ENCODE peak calls at places on chromosomes 1 and 21, in seven cellular contexts. W is left lung; Z is T-helper 17 cell; B is stimulated activated naive B cell treated with anti-CD40 and anti-IgM and Interleukin-4, amounts not matched to agents 10 μg/mL and 1 μg/mL and 100 μg/mL, for 72 hours; T is pancreas; I is stimulated activated effector memory CD8-positive, alpha-beta T cell treated with anti-CD3 and anti-CD28 coated beads, Interleukin-12 subunit alpha, Interleukin-12 subunit beta, amount 100 ng/mL, for 72 hours; V is activated T-cell treated with anti-CD3 and anti-CD28 coated beads, Interleukin-2, amount 50 U/mL, for 4 hours. G is an unnamed sample.

GRCh38 chr1:35211113-35211399 is 18.1 kb upstream of the SFPQ start:
- ATAC-seq in T (no peak), V (no peak), W (no peak), I (no peak), B (no peak), Z (no peak), G (no peak)

GRCh38 chr21:44548922-44549321 is 2.4 kb downstream of the KRTAP10-2 start:
- ATAC-seq in T (no peak), I (no peak), V (no peak), W (peak; percentile 47), Z (no peak), B (no peak), G (no peak)

GRCh38 chr1:110083453-110084225 is 13.2 kb upstream of the ALX3 start:
- ATAC-seq in I (no peak), W (peak; percentile 40), V (no peak), Z (peak; percentile 21), B (peak; percentile 10), T (no peak), G (peak; percentile 21)

GRCh38 chr1:192557841-192558595 is 17.6 kb upstream of the RGS1 start:
- ATAC-seq in Z (no peak), I (no peak), B (no peak), T (no peak), W (no peak), V (no peak), G (no peak)

GRCh38 chr1:211830055-211830329 is 571 bp downstream of the LPGAT1 start:
- ATAC-seq in B (no peak), I (peak; percentile 2), T (no peak), W (no peak), V (peak; percentile 24), Z (peak; percentile 18), G (no peak)

GRCh38 chr21:16620921-16621320 is 891.1 kb downstream of the USP25 start:
- ATAC-seq in V (no peak), T (no peak), B (no peak), Z (no peak), I (no peak), W (no peak), G (no peak)

GRCh38 chr1:180168786-180169640 is 14.3 kb downstream of the QSOX1 start:
- ATAC-seq in W (peak; percentile 71), I (peak; percentile 77), B (peak; percentile 65), Z (peak; percentile 81), T (peak; percentile 72), V (peak; percentile 70), G (peak; percentile 62)

GRCh38 chr1:77672374-77672773 is 10.1 kb downstream of the ZZZ3 start:
- ATAC-seq in T (no peak), B (peak; percentile 2), V (no peak), Z (no peak), I (peak; percentile 80), W (no peak), G (no peak)

GRCh38 chr1:230694991-230695390 is 18.9 kb downstream of the AGT start:
- ATAC-seq in Z (no peak), V (no peak), T (no peak), I (no peak), W (no peak), B (no peak), G (no peak)

GRCh38 chr1:24123611-24124010 is 11.7 kb upstream of the MYOM3 start:
- ATAC-seq in T (no peak), I (no peak), B (no peak), W (no peak), V (no peak), Z (no peak), G (no peak)

GRCh38 chr1:167890400-167890799 is 23.5 kb downstream of the ADCY10 start:
- ATAC-seq in I (no peak), V (no peak), W (no peak), Z (no peak), B (no peak), T (no peak), G (no peak)

GRCh38 chr1:16015960-16016901 is 1.6 kb downstream of the HSPB7 start:
- ATAC-seq in V (no peak), W (no peak), Z (no peak), T (no peak), B (no peak), I (no peak), G (no peak)

GRCh38 chr1:171794085-171794484 is 12.6 kb downstream of the METTL13 start:
- ATAC-seq in I (peak; percentile 100), V (peak; percentile 100), Z (peak; percentile 76), W (no peak), T (no peak), B (peak; percentile 84), G (peak; percentile 67)

GRCh38 chr1:32988665-32989064 is 24.1 kb upstream of the RNF19B start:
- ATAC-seq in Z (no peak), B (no peak), T (no peak), V (no peak), I (no peak), W (peak; percentile 57), G (no peak)

GRCh38 chr1:223831755-223832636 is 13.8 kb downstream of the TP53BP2 start:
- ATAC-seq in W (peak; percentile 51), T (peak; percentile 65), Z (peak; percentile 78), V (peak; percentile 73), I (peak; percentile 78), B (peak; percentile 89), G (peak; percentile 85)

GRCh38 chr1:196466656-196467055 is 141.6 kb downstream of the KCNT2 start:
- ATAC-seq in I (no peak), W (no peak), T (no peak), V (no peak), Z (no peak), B (no peak), G (no peak)

GRCh38 chr1:225695578-225696332 is 42.8 kb upstream of the ENAH start:
- ATAC-seq in I (no peak), W (no peak), Z (no peak), T (no peak), B (no peak), V (no peak), G (no peak)

GRCh38 chr1:211643324-211644212 is 31.9 kb downstream of the NEK2 start:
- ATAC-seq in V (peak; percentile 60), W (peak; percentile 81), T (peak; percentile 73), B (no peak), Z (no peak), I (peak; percentile 50), G (peak; percentile 28)

GRCh38 chr1:231420959-231421615 is 1.0 kb downstream of the EGLN1 start:
- ATAC-seq in W (peak; percentile 15), T (peak; percentile 21), Z (no peak), I (peak; percentile 3), B (peak; percentile 8), V (peak; percentile 16), G (peak; percentile 6)

GRCh38 chr1:21295059-21295401 is 4.8 kb upstream of the ECE1 start:
- ATAC-seq in Z (peak; percentile 16), B (peak; percentile 22), I (peak; percentile 71), W (peak; percentile 5), T (peak; percentile 22), V (peak; percentile 53), G (peak; percentile 4)

GRCh38 chr1:7745783-7746182 is 25.3 kb upstream of the VAMP3 start:
- ATAC-seq in I (no peak), B (no peak), T (no peak), W (peak; percentile 95), V (no peak), Z (no peak), G (no peak)

G was measured in stimulated activated memory B cell treated with anti-CD40 and anti-IgM and Interleukin-4, amounts not matched to agents 10 μg/mL and 1 μg/mL and 100 μg/mL, for 72 hours.